ENCODE peak calls at places on chromosomes 12 and 14, in six cellular contexts. D, Y, B, H, I and G are unnamed samples. For H3K79me1, the result is how much of the 10 kb centered on the place peaks cover.

GRCh38 chr14:50362791-50363733 is 33.6 kb downstream of the CDKL1 start:
- DNase-seq in D (peak), Y (no peak), B (peak), H (no peak), I (no peak), G (no peak)

GRCh38 chr12:59699408-59700144 is 103.7 kb downstream of the SLC16A7 start:
- DNase-seq in D (peak), Y (no peak), B (peak), H (no peak), I (no peak), G (no peak)

GRCh38 chr14:105023144-105023543 is 2.3 kb upstream of the CDCA4 start:
- DNase-seq in D (no peak), Y (no peak), B (no peak), H (no peak), I (no peak), G (no peak)

GRCh38 chr12:94545937-94546771 is 86.5 kb upstream of the CEP83 start:
- DNase-seq in D (peak), Y (peak), B (peak), H (peak), I (peak), G (peak)

GRCh38 chr14:31261859-31262739 is 54.5 kb upstream of the HECTD1 start:
- DNase-seq in D (peak), Y (no peak), B (peak), H (no peak), I (peak), G (no peak)

GRCh38 chr12:112303004-112303403 is 79.2 kb downstream of the HECTD4 start:
- DNase-seq in D (peak), Y (peak), B (peak), H (no peak), I (no peak), G (no peak)

GRCh38 chr12:92041742-92042141 is 103.9 kb downstream of the BTG1 start:
- DNase-seq in D (no peak), Y (peak), B (peak), H (no peak), I (no peak), G (no peak)

GRCh38 chr14:100557658-100558057 is 29.6 kb downstream of the BEGAIN start:
- DNase-seq in D (peak), Y (peak), B (peak), H (no peak), I (no peak), G (no peak)

GRCh38 chr14:104681689-104682074 is 7.7 kb upstream of the INF2 start:
- DNase-seq in D (peak), Y (peak), B (peak), H (peak), I (peak), G (peak)

GRCh38 chr12:58575281-58575680 is 345.0 kb downstream of the LRIG3 start:
- DNase-seq in D (peak), Y (no peak), B (peak), H (no peak), I (no peak), G (no peak)

GRCh38 chr12:124432376-124432775 is 135.0 kb downstream of the NCOR2 start:
- DNase-seq in D (peak), Y (no peak), B (no peak), H (no peak), I (no peak), G (no peak)

GRCh38 chr14:26887842-26888241 is 290.0 kb upstream of the NOVA1 start:
- DNase-seq in D (no peak), Y (no peak), B (no peak), H (no peak), I (no peak), G (no peak)

GRCh38 chr12:116736962-116737773 is 701 bp downstream of the SPRING1 start:
- DNase-seq in D (peak), Y (peak), B (no peak), H (no peak), I (peak), G (no peak)

GRCh38 chr14:92516344-92516965 is 2.9 kb downstream of the RIN3 start:
- DNase-seq in D (no peak), Y (no peak), B (no peak), H (no peak), I (no peak), G (no peak)

GRCh38 chr12:128818065-128819022 is 5.4 kb downstream of the SLC15A4 start:
- DNase-seq in D (peak), Y (peak), B (peak), H (no peak), I (no peak), G (no peak)

GRCh38 chr12:12331896-12332295 is 18.1 kb downstream of the MANSC1 start:
- DNase-seq in D (no peak), Y (peak), B (no peak), H (no peak), I (no peak), G (no peak)

GRCh38 chr12:117143008-117143532 is 43.9 kb upstream of the TESC start:
- DNase-seq in D (no peak), Y (no peak), B (peak), H (no peak), I (no peak), G (no peak)

GRCh38 chr12:51388066-51388799 is 3.0 kb downstream of the GALNT6 start:
- DNase-seq in D (peak), Y (peak), B (peak), H (no peak), I (no peak), G (no peak)

GRCh38 chr12:94889512-94890210 is 113.8 kb downstream of the NDUFA12 start:
- DNase-seq in D (no peak), Y (no peak), B (no peak), H (no peak), I (no peak), G (no peak)

GRCh38 chr14:64605926-64606685 is 56.3 kb downstream of the PPP1R36 start:
- DNase-seq in D (no peak), Y (no peak), B (peak), H (peak), I (no peak), G (no peak)

GRCh38 chr12:44296624-44297197 is 460.8 kb downstream of the TMEM117 start:
- DNase-seq in D (no peak), Y (no peak), B (no peak), H (no peak), I (no peak), G (no peak)

GRCh38 chr12:2963760-2964292 is 4.6 kb downstream of the TEAD4 start:
- DNase-seq in D (peak), Y (peak), B (peak), H (peak), I (no peak), G (peak)

GRCh38 chr12:3597526-3598210 is 106.7 kb downstream of the PRMT8 start:
- DNase-seq in D (no peak), Y (no peak), B (no peak), H (no peak), I (no peak), G (no peak)

GRCh38 chr12:83097656-83098055 is 410.9 kb downstream of the TMTC2 start:
- DNase-seq in D (no peak), Y (no peak), B (no peak), H (no peak), I (no peak), G (no peak)

GRCh38 chr14:65357091-65357490 is 55.4 kb upstream of the FUT8 start:
- DNase-seq in D (no peak), Y (no peak), B (no peak), H (no peak), I (no peak), G (no peak)

GRCh38 chr12:82608706-82609105 is 78.0 kb upstream of the TMTC2 start:
- DNase-seq in D (no peak), Y (peak), B (peak), H (no peak), I (no peak), G (no peak)

GRCh38 chr12:11978985-11979384 is 91.8 kb upstream of the BCL2L14 start:
- DNase-seq in D (peak), Y (no peak), B (peak), H (no peak), I (no peak), G (no peak)

GRCh38 chr12:114789821-114790220 is 105.8 kb upstream of the TBX3 start:
- DNase-seq in D (no peak), Y (peak), B (no peak), H (no peak), I (no peak), G (no peak)

GRCh38 chr12:121795029-121795977 is 1.8 kb upstream of the RHOF start:
- DNase-seq in D (peak), Y (peak), B (peak), H (peak), I (peak), G (peak)

GRCh38 chr14:61569308-61569707 is 126.0 kb upstream of the HIF1A start:
- DNase-seq in D (no peak), Y (no peak), B (no peak), H (no peak), I (no peak), G (no peak)

GRCh38 chr14:61570961-61571299 is 124.4 kb upstream of the HIF1A start:
- DNase-seq in D (no peak), Y (no peak), B (no peak), H (no peak), I (no peak), G (no peak)

GRCh38 chr14:61571931-61572330 is 123.4 kb upstream of the HIF1A start:
- DNase-seq in D (no peak), Y (no peak), B (no peak), H (no peak), I (no peak), G (no peak)

GRCh38 chr14:61569783-61570182 is 125.5 kb upstream of the HIF1A start:
- DNase-seq in D (peak), Y (no peak), B (peak), H (no peak), I (no peak), G (no peak)

DNA sequence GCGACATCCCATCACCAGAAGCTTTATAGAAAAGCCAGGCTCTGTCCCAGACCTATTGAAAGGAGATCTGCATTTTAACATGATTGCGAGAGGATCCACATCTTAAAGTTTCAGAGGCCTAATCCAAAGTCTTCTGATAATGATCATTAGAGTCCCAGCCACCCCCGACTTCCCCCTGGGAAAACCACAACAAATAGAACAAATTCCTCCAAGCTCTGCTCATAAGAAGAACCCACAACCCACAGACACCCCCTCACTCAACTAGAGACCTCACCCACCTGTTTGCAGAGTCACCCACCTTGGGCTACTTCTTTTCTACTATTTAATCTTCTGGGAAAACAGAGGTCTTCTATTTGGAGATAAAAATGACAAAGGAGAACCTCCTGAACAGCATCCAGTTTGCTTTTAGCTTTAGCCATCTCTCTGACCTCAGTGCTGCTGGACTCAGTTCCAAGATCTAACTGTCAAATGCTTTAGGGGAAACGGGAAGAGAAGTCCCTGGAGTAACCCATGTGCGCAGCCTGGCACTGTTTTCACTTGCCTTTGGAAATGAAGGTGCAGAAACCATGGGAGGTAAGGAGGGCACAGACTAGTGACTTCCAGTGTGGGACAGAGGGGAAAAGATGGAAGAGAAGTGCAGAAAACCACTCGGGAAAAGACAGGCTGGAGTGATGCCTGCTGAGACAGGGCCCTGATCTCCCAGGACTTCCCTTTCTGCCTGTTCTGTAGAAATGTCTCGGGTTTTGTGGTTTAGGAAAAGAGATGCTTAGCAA is 124.9 kb upstream of the HIF1A start:
- DNase-seq in D (no peak), Y (no peak), B (peak), H (no peak), I (no peak), G (no peak)
- H3K79me1 ChIP-seq in D (under half), Y (under half), B (under half), H (under half), I (under half), G (under half)

DNA sequence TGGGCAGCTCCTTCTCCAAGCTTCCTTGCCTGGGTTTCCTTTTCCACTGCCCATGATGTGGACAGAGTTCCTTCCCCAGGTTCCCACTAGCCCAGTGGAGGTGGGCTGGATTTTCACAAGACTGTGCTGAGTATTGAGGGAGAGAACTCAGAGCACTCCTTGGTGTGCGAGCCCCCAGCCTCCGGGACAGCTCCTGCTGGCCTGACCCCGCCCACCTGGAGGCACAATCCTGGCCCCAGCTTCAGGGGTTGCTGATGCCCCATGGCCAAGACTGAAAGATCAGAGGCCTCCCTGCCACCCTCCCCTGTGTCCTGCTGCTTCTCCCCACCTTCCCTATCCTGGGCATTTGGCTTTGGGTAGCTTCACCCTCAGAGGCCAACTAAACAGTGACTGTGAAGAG is 7.7 kb downstream of the KCNH3 start:
- DNase-seq in D (no peak), Y (no peak), B (no peak), H (no peak), I (no peak), G (no peak)
- H2BK15ac ChIP-seq in D (no peak), Y (no peak), B (no peak), H (no peak), I (no peak), G (no peak)

GRCh38 chr12:40889329-40889728 is 197.1 kb downstream of the CNTN1 start:
- DNase-seq in D (no peak), Y (no peak), B (no peak), H (no peak), I (no peak), G (no peak)
- H3K79me1 ChIP-seq in D (under half), Y (under half), B (under half), H (under half), I (under half), G (under half)

DNA sequence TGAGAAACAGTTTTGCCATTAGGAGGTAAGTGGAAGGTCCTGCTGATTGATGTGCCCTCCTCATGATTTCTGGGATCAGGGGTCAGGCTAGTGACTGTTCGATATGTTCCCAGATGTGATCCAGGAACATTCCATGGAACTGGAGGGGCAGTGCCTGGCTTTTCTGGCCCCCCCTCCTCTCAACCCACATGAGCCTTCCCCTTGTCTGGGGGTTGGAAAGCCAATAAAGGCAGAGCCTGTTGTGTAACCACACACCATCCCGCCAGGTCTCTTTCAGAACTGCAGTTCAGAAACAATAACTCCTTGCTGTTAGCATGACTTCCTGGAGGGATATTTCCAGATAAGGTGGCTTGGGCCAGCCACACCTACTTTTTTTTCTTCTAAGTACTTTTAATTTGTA is 17.8 kb downstream of the SMOC1 start:
- DNase-seq in D (no peak), Y (no peak), B (no peak), H (no peak), I (no peak), G (no peak)
- H2BK15ac ChIP-seq in D (no peak), Y (no peak), B (no peak), H (no peak), I (no peak), G (no peak)